ENCODE peak calls at places on chromosomes 16 and 17, in six cellular contexts. M is psoas muscle, A is SJSA1, Q is GM23248, D is fibroblast of lung, H is Peyer's patch. N is an unnamed sample.

GRCh38 chr17:43696891-43697290 is 35.2 kb upstream of the MEOX1 start:
- DNase-seq in M (no peak), A (no peak), Q (no peak), D (no peak), H (no peak), N (no peak)

GRCh38 chr16:49442805-49443204 is 69.2 kb downstream of the C16orf78 start:
- DNase-seq in M (no peak), A (no peak), Q (no peak), D (no peak), H (no peak), N (no peak)

GRCh38 chr16:25005445-25006306 is 9.5 kb downstream of the ARHGAP17 start:
- DNase-seq in M (no peak), A (no peak), Q (peak; percentile 79), D (no peak), H (no peak), N (no peak)

GRCh38 chr17:55320594-55321506 is 56.1 kb downstream of the HLF start:
- DNase-seq in M (peak; percentile 35), A (no peak), Q (no peak), D (peak; percentile 42), H (no peak), N (peak; percentile 43)

GRCh38 chr17:7817643-7817964 is 16.4 kb upstream of the KDM6B start:
- DNase-seq in M (no peak), A (no peak), Q (no peak), D (no peak), H (no peak), N (no peak)

GRCh38 chr17:7217113-7217987 is 2.3 kb downstream of the DLG4 start:
- DNase-seq in M (peak; percentile 47), A (no peak), Q (peak; percentile 88), D (peak; percentile 80), H (no peak), N (no peak)

GRCh38 chr16:50613281-50613991 is 65.2 kb downstream of the NKD1 start:
- DNase-seq in M (no peak), A (no peak), Q (no peak), D (peak; percentile 77), H (no peak), N (no peak)

GRCh38 chr16:78230832-78231231 is 131.4 kb downstream of the WWOX start:
- DNase-seq in M (no peak), A (peak; percentile 22), Q (no peak), D (peak; percentile 72), H (no peak), N (no peak)

GRCh38 chr17:17351901-17352781 is 49.0 kb downstream of the NT5M start:
- DNase-seq in M (peak; percentile 45), A (no peak), Q (peak; percentile 69), D (peak; percentile 28), H (no peak), N (no peak)
- H3K4me3 ChIP-seq in M (no peak overlapping the region), A (no peak overlapping the region), Q (no peak overlapping the region), D (no peak overlapping the region), H (no peak overlapping the region), N (no peak overlapping the region)

GRCh38 chr16:56987692-56988091 is 1.7 kb upstream of the NLRC5 start:
- DNase-seq in M (no peak), A (no peak), Q (no peak), D (no peak), H (no peak), N (no peak)
- H3K4me1 ChIP-seq in M (peaks cover 5% of the 10 kb centered on the region), A (peaks cover 41% of the 10 kb centered on the region), Q (peaks cover 31% of the 10 kb centered on the region), D (peaks cover 20% of the 10 kb centered on the region), H (peaks cover 9% of the 10 kb centered on the region), N (peaks cover 24% of the 10 kb centered on the region)

DNA sequence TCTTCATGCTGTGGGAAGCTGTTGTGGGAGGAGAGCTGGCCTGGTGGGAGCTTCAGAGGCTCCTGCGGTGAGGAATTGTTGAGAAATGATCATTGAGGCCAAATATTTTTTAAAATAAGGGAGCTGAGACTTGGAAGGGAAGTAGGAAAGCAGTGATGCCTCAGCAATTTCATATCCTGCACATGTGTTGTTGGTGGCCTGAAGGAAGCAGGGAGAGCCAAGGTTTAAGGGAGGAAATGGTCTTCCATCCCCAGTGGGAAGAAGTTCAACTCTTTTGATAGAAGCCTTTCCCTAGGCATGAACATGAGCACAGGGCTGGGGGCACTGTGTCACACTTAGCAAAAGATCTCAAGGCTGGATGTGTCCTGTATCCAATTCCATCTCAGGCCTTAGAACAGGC is at the start of gene CCL14:
- DNase-seq in M (no peak), A (no peak), Q (no peak), D (no peak), H (no peak), N (no peak)
- H3K4me3 ChIP-seq in M (peak within 1 kb of the TSS; percentile 2), A (no peak within 1 kb of the TSS), Q (no peak within 1 kb of the TSS), D (no peak within 1 kb of the TSS), H (no peak within 1 kb of the TSS), N (no peak within 1 kb of the TSS)

GRCh38 chr17:77163001-77163400 is 22.2 kb downstream of the SEC14L1 start:
- DNase-seq in M (no peak), A (no peak), Q (no peak), D (no peak), H (no peak), N (no peak)
- H3K4me1 ChIP-seq in M (peaks cover 78% of the 10 kb centered on the region), A (peaks cover 70% of the 10 kb centered on the region), Q (peaks cover 12% of the 10 kb centered on the region), D (peaks cover 8% of the 10 kb centered on the region), H (no peaks in the 10 kb centered on the region), N (peaks cover 53% of the 10 kb centered on the region)

GRCh38 chr17:32305049-32305448 is 36.9 kb downstream of the C17orf75 start:
- DNase-seq in M (no peak), A (no peak), Q (no peak), D (no peak), H (no peak), N (no peak)

GRCh38 chr17:32314636-32315035 is 27.3 kb downstream of the C17orf75 start:
- DNase-seq in M (no peak), A (no peak), Q (no peak), D (no peak), H (no peak), N (no peak)

GRCh38 chr17:32310927-32311568 is 30.9 kb downstream of the C17orf75 start:
- DNase-seq in M (no peak), A (no peak), Q (peak; percentile 45), D (peak; percentile 13), H (no peak), N (no peak)
- H3K4me3 ChIP-seq in M (peak overlapping the region; percentile 22), A (no peak overlapping the region), Q (peak overlapping the region; percentile 39), D (peak overlapping the region; percentile 20), H (no peak overlapping the region), N (peak overlapping the region; percentile 65)

DNA sequence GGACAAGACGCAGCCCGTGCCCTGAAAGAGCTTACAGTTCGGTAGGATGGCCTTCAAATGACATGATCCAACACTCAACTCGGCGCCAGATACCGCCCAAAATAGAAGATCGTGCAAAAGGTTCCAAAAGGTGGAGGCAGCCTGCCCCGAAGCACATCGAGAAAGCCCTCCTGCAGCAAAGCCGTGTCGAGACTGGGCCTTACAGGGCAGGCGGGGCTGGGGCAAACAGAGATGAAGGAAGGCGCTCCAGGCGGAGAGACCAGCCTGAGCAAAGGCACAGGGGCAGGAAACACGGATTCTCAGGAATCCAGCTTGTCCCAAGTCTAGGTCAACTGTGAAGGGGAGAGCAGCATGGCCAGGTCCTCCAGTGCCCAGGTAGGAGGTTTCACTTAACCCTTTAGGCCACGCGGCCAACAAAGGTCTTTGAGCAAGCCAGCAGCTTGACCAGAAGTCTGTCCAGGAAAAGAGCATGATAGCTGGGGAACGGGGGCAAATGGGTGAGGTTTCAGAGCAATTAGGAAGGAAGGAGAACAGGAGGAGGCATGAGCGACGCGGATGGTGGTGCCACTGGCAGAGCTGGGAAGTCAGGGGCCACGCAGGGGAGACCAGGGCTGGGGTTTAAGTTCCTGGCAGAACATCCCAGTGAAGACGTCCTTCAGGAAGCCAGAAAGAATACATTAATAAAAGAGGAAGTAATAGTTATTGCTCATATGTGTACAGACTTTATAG is 21.2 kb upstream of the EIF1 start:
- DNase-seq in M (no peak), A (no peak), Q (no peak), D (no peak), H (no peak), N (no peak)
- H3K4me1 ChIP-seq in M (peaks cover 6% of the 10 kb centered on the region), A (peaks cover 10% of the 10 kb centered on the region), Q (peaks cover 5% of the 10 kb centered on the region), D (peaks cover 8% of the 10 kb centered on the region), H (peaks cover 8% of the 10 kb centered on the region), N (peaks cover 4% of the 10 kb centered on the region)

DNA sequence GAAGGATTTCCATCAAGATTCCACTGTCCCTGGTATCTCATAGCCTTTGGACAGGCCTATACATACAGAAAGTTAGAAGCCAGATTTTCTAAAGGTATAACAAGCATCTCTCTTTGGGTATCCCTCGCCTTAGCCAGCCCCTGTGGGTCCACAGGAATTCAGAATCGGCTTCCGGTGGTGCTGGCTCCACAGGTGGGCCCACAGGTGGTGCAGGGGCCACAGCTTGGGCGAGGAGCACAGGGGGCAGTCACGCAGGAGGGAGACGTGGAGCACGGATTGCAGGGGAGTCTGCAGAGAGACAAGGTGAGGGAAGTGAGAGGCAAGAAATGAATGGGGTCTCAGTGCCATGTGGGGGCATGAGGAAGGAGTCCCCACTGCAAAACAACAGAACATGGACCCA is 3.5 kb downstream of the KRT38 start:
- DNase-seq in M (no peak), A (no peak), Q (no peak), D (no peak), H (no peak), N (no peak)
- H3K4me3 ChIP-seq in M (no peak overlapping the region), A (no peak overlapping the region), Q (no peak overlapping the region), D (no peak overlapping the region), H (no peak overlapping the region), N (no peak overlapping the region)

GRCh38 chr17:42316755-42317154 is 28.5 kb downstream of the STAT5A start:
- DNase-seq in M (no peak), A (no peak), Q (no peak), D (no peak), H (no peak), N (no peak)

GRCh38 chr17:42313389-42313772 is 25.1 kb downstream of the STAT5A start:
- DNase-seq in M (no peak), A (no peak), Q (no peak), D (no peak), H (no peak), N (no peak)

GRCh38 chr17:42313773-42314566 is 25.7 kb downstream of the STAT5A start:
- DNase-seq in M (no peak), A (no peak), Q (no peak), D (no peak), H (no peak), N (no peak)

GRCh38 chr17:42315402-42316156 is 27.3 kb downstream of the STAT5A start:
- DNase-seq in M (no peak), A (no peak), Q (no peak), D (no peak), H (peak; percentile 84), N (no peak)

GRCh38 chr17:42317256-42317966 is 29.1 kb downstream of the STAT5A start:
- DNase-seq in M (no peak), A (no peak), Q (no peak), D (no peak), H (no peak), N (no peak)
- H3K4me1 ChIP-seq in M (peaks cover 4% of the 10 kb centered on the region), A (peaks cover 18% of the 10 kb centered on the region), Q (peaks cover 2% of the 10 kb centered on the region), D (no peaks in the 10 kb centered on the region), H (peaks cover 33% of the 10 kb centered on the region), N (peaks cover 8% of the 10 kb centered on the region)

DNA sequence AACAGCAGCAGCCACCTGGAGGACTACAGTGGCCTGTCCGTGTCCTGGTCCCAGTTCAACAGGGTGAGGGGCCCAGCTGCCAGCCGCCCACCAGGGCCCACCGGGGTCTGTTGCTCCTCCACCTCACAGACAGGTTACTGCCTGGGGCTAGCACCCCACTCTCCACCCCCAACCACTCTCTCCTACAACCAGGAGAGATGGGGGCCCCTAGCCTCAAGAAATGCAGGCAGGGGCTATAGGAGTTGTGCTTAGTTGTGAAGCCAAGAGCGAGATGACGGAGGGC is 18.0 kb downstream of the STAT5A start:
- DNase-seq in M (no peak), A (no peak), Q (no peak), D (no peak), H (no peak), N (no peak)
- H3K4me3 ChIP-seq in M (no peak overlapping the region), A (no peak overlapping the region), Q (no peak overlapping the region), D (no peak overlapping the region), H (no peak overlapping the region), N (no peak overlapping the region)

GRCh38 chr17:72122336-72122667 is 1.5 kb downstream of the SOX9 start:
- DNase-seq in M (no peak), A (no peak), Q (no peak), D (no peak), H (no peak), N (no peak)
- H3K4me1 ChIP-seq in M (peaks cover 9% of the 10 kb centered on the region), A (peaks cover 58% of the 10 kb centered on the region), Q (peaks cover 35% of the 10 kb centered on the region), D (peaks cover 9% of the 10 kb centered on the region), H (no peaks in the 10 kb centered on the region), N (peaks cover 42% of the 10 kb centered on the region)